ENCODE peak calls at places on chromosomes 13 and 19, in six cellular contexts. L is activated T-helper 1 cell treated with Interleukin-2 at 50 U/mL for 16 hours; I is H9; K is nephron progenitor cell; A is stimulated activated naive CD8-positive, alpha-beta T cell treated with anti-CD3 and anti-CD28 coated beads, Interleukin-15, Interleukin-2, amounts not matched to agents 100 U/mL and 50 U/mL, for 24 hours; X is kidney. Q is an unnamed sample.

GRCh38 chr19:34327851-34328250 is 37.1 kb upstream of the GPI start:
- DNase-seq in L (no peak), I (no peak), K (no peak), A (no peak), X (no peak), Q (no peak)

GRCh38 chr19:13164370-13165090 is 14.3 kb downstream of the IER2 start:
- DNase-seq in L (peak), I (peak), K (peak), A (peak), X (peak), Q (peak)

GRCh38 chr13:36211567-36211966 is 2.8 kb downstream of the SOHLH2 start:
- DNase-seq in L (no peak), I (no peak), K (no peak), A (no peak), X (no peak), Q (no peak)

GRCh38 chr13:69755101-69755500 is 352.5 kb upstream of the ATXN8OS start:
- DNase-seq in L (no peak), I (no peak), K (no peak), A (no peak), X (no peak), Q (no peak)

GRCh38 chr19:58575183-58576041 is 2.3 kb upstream of the MZF1 start:
- DNase-seq in L (peak), I (peak), K (peak), A (peak), X (peak), Q (peak)

GRCh38 chr19:46515879-46516350 is 20.2 kb upstream of the PNMA8B start:
- DNase-seq in L (no peak), I (peak), K (no peak), A (no peak), X (no peak), Q (peak)

GRCh38 chr19:51469162-51469561 is 9.2 kb upstream of the CEACAM18 start:
- DNase-seq in L (no peak), I (no peak), K (no peak), A (peak), X (no peak), Q (no peak)

GRCh38 chr19:16085115-16085514 is 8.8 kb downstream of the TPM4 start:
- DNase-seq in L (no peak), I (no peak), K (no peak), A (no peak), X (no peak), Q (no peak)

GRCh38 chr13:31663880-31664585 is 75.3 kb upstream of the RXFP2 start:
- DNase-seq in L (no peak), I (no peak), K (no peak), A (no peak), X (no peak), Q (no peak)

GRCh38 chr13:93736111-93736510 is 509.5 kb downstream of the GPC6 start:
- DNase-seq in L (no peak), I (no peak), K (no peak), A (no peak), X (no peak), Q (no peak)

GRCh38 chr13:20197361-20197834 is 4.7 kb upstream of the GJB2 start:
- DNase-seq in L (no peak), I (no peak), K (no peak), A (no peak), X (no peak), Q (peak)

GRCh38 chr19:38697197-38697596 is 47.1 kb downstream of the CAPN12 start:
- DNase-seq in L (no peak), I (no peak), K (no peak), A (no peak), X (no peak), Q (no peak)

GRCh38 chr13:31377946-31378345 is 178.2 kb downstream of the B3GLCT start:
- DNase-seq in L (no peak), I (no peak), K (no peak), A (no peak), X (no peak), Q (no peak)

GRCh38 chr19:45645068-45645630 is 6.0 kb upstream of the EML2 start:
- DNase-seq in L (no peak), I (no peak), K (no peak), A (no peak), X (peak), Q (peak)

GRCh38 chr19:24032651-24033050 is 54.3 kb upstream of the ZNF254 start:
- DNase-seq in L (no peak), I (no peak), K (no peak), A (no peak), X (no peak), Q (no peak)

GRCh38 chr13:72151241-72151640 is 284.2 kb upstream of the DACH1 start:
- DNase-seq in L (no peak), I (no peak), K (no peak), A (no peak), X (no peak), Q (no peak)

GRCh38 chr19:13883665-13884064 is 6.7 kb downstream of the NANOS3 start:
- DNase-seq in L (no peak), I (no peak), K (no peak), A (no peak), X (no peak), Q (no peak)

GRCh38 chr13:43374621-43375020 is 351.2 kb downstream of the DNAJC15 start:
- DNase-seq in L (no peak), I (no peak), K (no peak), A (no peak), X (no peak), Q (no peak)

GRCh38 chr13:108272333-108272732 is 2.8 kb downstream of the TNFSF13B start:
- DNase-seq in L (no peak), I (no peak), K (no peak), A (no peak), X (no peak), Q (no peak)

GRCh38 chr19:52993342-52994178 is 20.2 kb upstream of the ERVV-1 start:
- DNase-seq in L (peak), I (peak), K (peak), A (peak), X (peak), Q (peak)

GRCh38 chr19:54489766-54490165 is 12.9 kb upstream of the LAIR2 start:
- DNase-seq in L (no peak), I (no peak), K (no peak), A (no peak), X (no peak), Q (no peak)

Q was measured in Karpas-422.